ENCODE peak calls at places on chromosomes 5 and 9, in six cellular contexts. Y is neural progenitor cell, A is cardiac muscle cell, U is heart left ventricle, I is body of pancreas, G is stomach. E is an unnamed sample.
A peak's percentile ranks its signal among the peaks of the same experiment; 100 is the strongest.

GRCh38 chr9:126616521-126616976 is 2.8 kb downstream of the LMX1B start:
- DNase-seq in G (no peak), A (no peak), I (no peak), Y (no peak), U (no peak), E (no peak)

GRCh38 chr9:121833061-121833460 is 181.6 kb downstream of the DAB2IP start:
- DNase-seq in U (no peak), Y (no peak), G (peak; percentile 3), A (no peak), I (no peak), E (no peak)

GRCh38 chr5:15020731-15021130 is 149.2 kb upstream of the ANKH start:
- DNase-seq in I (no peak), Y (no peak), U (no peak), G (no peak), A (no peak), E (no peak)

GRCh38 chr5:115857621-115858349 is 16.1 kb downstream of the AP3S1 start:
- DNase-seq in G (no peak), Y (peak; percentile 12), A (peak; percentile 36), I (no peak), U (no peak), E (no peak)

GRCh38 chr9:127179633-127180401 is 57.4 kb upstream of the ANGPTL2 start:
- DNase-seq in I (no peak), U (no peak), A (no peak), G (peak; percentile 25), Y (no peak), E (no peak)

GRCh38 chr9:94213513-94214124 is 45.5 kb upstream of the ZNF169 start:
- DNase-seq in Y (peak; percentile 87), G (peak; percentile 77), U (peak; percentile 74), A (peak; percentile 86), I (peak; percentile 81), E (peak; percentile 4)

GRCh38 chr5:128300181-128300580 is 216.6 kb downstream of the SLC12A2 start:
- DNase-seq in Y (no peak), G (no peak), A (no peak), U (no peak), I (no peak), E (no peak)

GRCh38 chr9:23825143-23825531 is 903 bp downstream of the ELAVL2 start:
- DNase-seq in Y (peak; percentile 61), A (no peak), U (no peak), I (no peak), G (no peak), E (no peak)

GRCh38 chr9:80485420-80485819 is 913.7 kb downstream of the TLE4 start:
- DNase-seq in G (no peak), A (no peak), U (no peak), Y (no peak), I (no peak), E (no peak)

GRCh38 chr9:107154291-107154690 is 128.8 kb upstream of the RAD23B start:
- DNase-seq in A (no peak), Y (no peak), U (no peak), I (no peak), G (no peak), E (no peak)

GRCh38 chr9:129273941-129274709 is 96.1 kb upstream of the IER5L start:
- DNase-seq in U (peak; percentile 3), I (no peak), A (no peak), G (no peak), Y (no peak), E (no peak)

GRCh38 chr5:170617519-170618218 is 113.8 kb downstream of the KCNIP1 start:
- DNase-seq in G (no peak), I (no peak), U (no peak), Y (no peak), A (no peak), E (no peak)

GRCh38 chr5:147963948-147964693 is 57.8 kb upstream of the C5orf46 start:
- DNase-seq in I (peak; percentile 1), A (no peak), Y (no peak), U (no peak), G (no peak), E (no peak)

GRCh38 chr5:157574456-157575095 is 999 bp downstream of the ADAM19 start:
- DNase-seq in A (peak; percentile 43), U (peak; percentile 53), I (no peak), Y (peak; percentile 72), G (no peak), E (no peak)

GRCh38 chr9:304519-305185 is 90.0 kb downstream of the DOCK8 start:
- DNase-seq in U (no peak), G (no peak), A (no peak), Y (no peak), I (no peak), E (no peak)

GRCh38 chr5:166957763-166958162 is 1333.7 kb upstream of the WWC1 start:
- DNase-seq in A (no peak), Y (no peak), U (no peak), G (no peak), I (no peak), E (no peak)

GRCh38 chr9:4334439-4334838 is 34.6 kb upstream of the GLIS3 start:
- DNase-seq in G (peak; percentile 83), Y (no peak), A (peak; percentile 19), I (peak; percentile 96), U (peak; percentile 66), E (no peak)

GRCh38 chr5:6066026-6066425 is 312.3 kb downstream of the MED10 start:
- DNase-seq in Y (no peak), G (no peak), A (no peak), U (no peak), I (no peak), E (no peak)

GRCh38 chr9:107819772-107820171 is 330.2 kb upstream of the KLF4 start:
- DNase-seq in G (peak; percentile 43), Y (peak; percentile 30), I (no peak), A (no peak), U (no peak), E (no peak)

GRCh38 chr9:133715866-133716563 is 22.1 kb downstream of the SARDH start:
- DNase-seq in I (no peak), A (peak; percentile 66), Y (peak; percentile 59), U (peak; percentile 48), G (no peak), E (no peak)

GRCh38 chr5:132427285-132428146 is 58.0 kb downstream of the SLC22A5 start:
- DNase-seq in U (peak; percentile 67), Y (no peak), I (peak; percentile 72), G (peak; percentile 66), A (no peak), E (no peak)

DNA sequence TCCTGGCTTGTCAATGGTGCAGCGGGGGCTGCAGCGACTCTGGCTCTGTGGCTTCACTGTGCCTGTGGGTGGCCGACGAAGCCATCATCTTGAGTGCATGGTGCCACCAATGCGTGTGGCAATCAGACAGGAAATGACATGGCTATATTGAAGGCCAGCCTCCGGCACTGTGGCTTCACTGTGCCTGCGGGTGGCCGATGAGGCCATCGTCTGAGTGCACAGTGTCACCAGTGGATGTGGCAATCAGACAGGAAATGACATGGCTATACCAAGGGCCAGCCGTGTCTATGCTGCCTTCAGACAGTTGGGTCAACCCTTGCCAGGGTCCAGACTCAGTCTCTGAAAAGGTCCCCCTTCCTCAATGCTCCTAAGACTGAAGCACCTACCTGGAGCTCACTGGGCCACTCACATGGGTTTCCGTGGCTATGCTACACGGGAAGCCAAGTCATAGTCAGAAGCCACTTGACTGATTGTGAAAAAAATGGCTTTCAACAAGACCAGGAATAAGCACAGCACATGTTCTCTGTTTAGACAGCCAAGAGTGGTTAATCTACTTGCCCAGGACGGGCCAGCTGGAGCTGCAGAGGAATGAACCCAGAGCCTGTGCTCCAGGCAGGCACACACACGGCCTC is 67.5 kb upstream of the S1PR3 start:
- DNase-seq in I (peak; percentile 55), A (no peak), G (no peak), U (no peak), Y (no peak), E (no peak)
- H3K27ac ChIP-seq in I (no peak overlapping the region), A (no peak overlapping the region), G (no peak overlapping the region), U (no peak overlapping the region), Y (no peak overlapping the region), E (no peak overlapping the region)

GRCh38 chr9:2815661-2816060 is 28.2 kb downstream of the PUM3 start:
- DNase-seq in Y (no peak), G (no peak), A (no peak), U (no peak), I (no peak), E (no peak)
- H3K4me1 ChIP-seq in Y (peaks cover 46% of the 10 kb centered on the region), G (peaks cover 32% of the 10 kb centered on the region), A (peaks cover 28% of the 10 kb centered on the region), U (peaks cover 41% of the 10 kb centered on the region), I (peaks cover 28% of the 10 kb centered on the region), E (peaks cover 9% of the 10 kb centered on the region)

GRCh38 chr5:137631453-137631852 is 104.4 kb downstream of the KLHL3 start:
- DNase-seq in Y (no peak), A (peak; percentile 30), I (no peak), G (no peak), U (no peak), E (no peak)

GRCh38 chr5:137629646-137630045 is 106.2 kb downstream of the KLHL3 start:
- DNase-seq in A (peak; percentile 77), Y (peak; percentile 73), I (peak; percentile 34), U (no peak), G (no peak), E (no peak)

GRCh38 chr5:137630216-137630971 is 105.5 kb downstream of the KLHL3 start:
- DNase-seq in Y (peak; percentile 27), I (no peak), A (no peak), U (no peak), G (no peak), E (no peak)

GRCh38 chr5:137632716-137633115 is 103.2 kb downstream of the KLHL3 start:
- DNase-seq in A (no peak), G (no peak), Y (no peak), U (no peak), I (no peak), E (no peak)

GRCh38 chr5:137630972-137631370 is 104.9 kb downstream of the KLHL3 start:
- DNase-seq in G (no peak), Y (peak; percentile 43), A (peak; percentile 60), U (no peak), I (no peak), E (no peak)
- H3K27ac ChIP-seq in G (no peak overlapping the region), Y (no peak overlapping the region), A (peak overlapping the region; percentile 76), U (peak overlapping the region; percentile 65), I (no peak overlapping the region), E (no peak overlapping the region)

GRCh38 chr9:136344544-136345280 is 17.4 kb downstream of the GPSM1 start:
- DNase-seq in A (no peak), I (no peak), G (no peak), Y (no peak), U (no peak), E (no peak)
- H3K4me1 ChIP-seq in A (peaks cover 17% of the 10 kb centered on the region), I (peaks cover 45% of the 10 kb centered on the region), G (peaks cover 49% of the 10 kb centered on the region), Y (peaks cover 24% of the 10 kb centered on the region), U (peaks cover 48% of the 10 kb centered on the region), E (peaks cover 46% of the 10 kb centered on the region)

GRCh38 chr5:51275428-51275827 is 107.8 kb upstream of the ISL1 start:
- DNase-seq in U (no peak), G (no peak), Y (no peak), I (no peak), A (no peak), E (no peak)

GRCh38 chr5:51273871-51274270 is 109.4 kb upstream of the ISL1 start:
- DNase-seq in G (no peak), U (no peak), Y (no peak), A (no peak), I (no peak), E (no peak)

GRCh38 chr5:51272957-51273356 is 110.3 kb upstream of the ISL1 start:
- DNase-seq in G (no peak), Y (peak; percentile 26), A (no peak), I (no peak), U (no peak), E (no peak)

GRCh38 chr5:51271261-51271660 is 112.0 kb upstream of the ISL1 start:
- DNase-seq in Y (no peak), A (no peak), U (no peak), G (no peak), I (no peak), E (no peak)
- H3K27ac ChIP-seq in Y (no peak overlapping the region), A (no peak overlapping the region), U (no peak overlapping the region), G (no peak overlapping the region), I (no peak overlapping the region), E (no peak overlapping the region)

E was measured in esophagus squamous epithelium.